ENCODE peak calls at places on chromosome 7, in eight cellular contexts. R is A549, H is HFFc6, E is astrocyte of the cerebellum, P is gastrocnemius medialis, V is astrocyte of the spinal cord, Q is dorsolateral prefrontal cortex, A is type B pancreatic cell. Z is an unnamed sample.

GRCh38 chr7:148664319-148664718 is 34.4 kb upstream of the CUL1 start:
- DNase-seq in Q (peak), P (no peak), R (no peak), V (peak), E (peak), A (no peak), H (no peak), Z (no peak)

GRCh38 chr7:135095450-135095849 is 52.4 kb upstream of the TMEM140 start:
- DNase-seq in P (no peak), R (no peak), Q (no peak), H (no peak), E (no peak), V (no peak), A (no peak), Z (no peak)

GRCh38 chr7:74412603-74413002 is 41.1 kb upstream of the GTF2IRD1 start:
- DNase-seq in A (no peak), V (no peak), H (no peak), E (no peak), R (no peak), P (no peak), Q (no peak), Z (no peak)

GRCh38 chr7:23234569-23235296 is 11.8 kb upstream of the GPNMB start:
- DNase-seq in R (no peak), A (no peak), E (no peak), Q (no peak), H (no peak), V (no peak), P (no peak), Z (no peak)

GRCh38 chr7:131443496-131443895 is 112.9 kb downstream of the PODXL start:
- DNase-seq in R (no peak), V (no peak), A (no peak), Q (no peak), E (no peak), H (no peak), P (peak), Z (no peak)

GRCh38 chr7:148581685-148582084 is 8.9 kb upstream of the C7orf33 start:
- DNase-seq in A (no peak), R (no peak), Q (no peak), V (no peak), E (no peak), H (no peak), P (no peak), Z (no peak)

GRCh38 chr7:110988890-110989501 is 101.9 kb upstream of the LRRN3 start:
- DNase-seq in P (no peak), A (no peak), H (no peak), V (no peak), E (no peak), R (no peak), Q (no peak), Z (no peak)

GRCh38 chr7:96004598-96004997 is 232.2 kb downstream of the DYNC1I1 start:
- DNase-seq in A (no peak), E (peak), V (peak), Q (no peak), H (no peak), R (no peak), P (no peak), Z (no peak)

GRCh38 chr7:157675427-157675930 is 338.7 kb downstream of the DNAJB6 start:
- DNase-seq in P (no peak), A (peak), E (no peak), Q (no peak), R (no peak), V (no peak), H (no peak), Z (no peak)

GRCh38 chr7:75667938-75668337 is 70.8 kb downstream of the HIP1 start:
- DNase-seq in R (no peak), V (no peak), P (no peak), H (no peak), Q (no peak), E (no peak), A (no peak), Z (no peak)

GRCh38 chr7:30986738-30987137 is 23.0 kb downstream of the GHRHR start:
- DNase-seq in V (no peak), E (no peak), R (no peak), P (no peak), H (no peak), A (no peak), Q (no peak), Z (no peak)

GRCh38 chr7:70193514-70193913 is 595.2 kb downstream of the AUTS2 start:
- DNase-seq in E (no peak), Q (no peak), V (peak), P (no peak), A (no peak), R (peak), H (no peak), Z (no peak)

GRCh38 chr7:106678795-106679152 is 17.8 kb upstream of the CCDC71L start:
- DNase-seq in Q (no peak), H (no peak), V (no peak), R (no peak), P (no peak), E (no peak), A (no peak), Z (no peak)

GRCh38 chr7:148753224-148753623 is 54.5 kb downstream of the CUL1 start:
- DNase-seq in H (no peak), R (no peak), P (no peak), E (no peak), Q (no peak), V (no peak), A (no peak), Z (no peak)

GRCh38 chr7:75795831-75796285 is 17.7 kb downstream of the CCL24 start:
- DNase-seq in A (no peak), Q (no peak), R (no peak), V (no peak), P (peak), E (no peak), H (no peak), Z (no peak)

GRCh38 chr7:2934211-2934731 is 90.2 kb upstream of the GNA12 start:
- DNase-seq in A (no peak), E (no peak), Q (no peak), P (no peak), R (peak), H (peak), V (peak), Z (peak)

GRCh38 chr7:19119901-19120486 is 2.6 kb upstream of the TWIST1 start:
- DNase-seq in Q (no peak), A (no peak), P (no peak), V (no peak), E (no peak), R (no peak), H (no peak), Z (no peak)

GRCh38 chr7:2138146-2138765 is 94.5 kb downstream of the MAD1L1 start:
- DNase-seq in V (no peak), P (no peak), R (no peak), A (no peak), H (no peak), Q (no peak), E (no peak), Z (no peak)

GRCh38 chr7:5699951-5700384 is 81.5 kb downstream of the RNF216 start:
- DNase-seq in P (no peak), E (no peak), R (no peak), Q (peak), A (no peak), H (no peak), V (peak), Z (no peak)

GRCh38 chr7:4944939-4945338 is 14.0 kb downstream of the MMD2 start:
- DNase-seq in E (no peak), V (no peak), A (no peak), P (no peak), Q (no peak), H (no peak), R (no peak), Z (no peak)

GRCh38 chr7:139889186-139889871 is 60.3 kb downstream of the TBXAS1 start:
- DNase-seq in H (peak), V (no peak), R (no peak), P (no peak), A (no peak), E (no peak), Q (no peak), Z (no peak)

GRCh38 chr7:28708458-28708951 is 249.6 kb downstream of the TRIL start:
- DNase-seq in Q (peak), H (no peak), A (no peak), V (peak), P (no peak), R (no peak), E (no peak), Z (no peak)

GRCh38 chr7:128404826-128405344 is 4.9 kb downstream of the IMPDH1 start:
- DNase-seq in H (peak), A (no peak), R (no peak), Q (no peak), E (no peak), P (no peak), V (no peak), Z (peak)

GRCh38 chr7:44259547-44260457 is 59.0 kb downstream of the YKT6 start:
- DNase-seq in H (peak), A (no peak), Q (peak), R (no peak), V (peak), E (peak), P (peak), Z (no peak)

GRCh38 chr7:127885843-127886242 is 145.4 kb downstream of the LRRC4 start:
- DNase-seq in R (no peak), P (no peak), V (peak), E (peak), Q (peak), H (peak), A (no peak), Z (no peak)

GRCh38 chr7:108102913-108103312 is 27.2 kb downstream of the LAMB4 start:
- DNase-seq in Q (no peak), R (no peak), E (no peak), V (no peak), H (no peak), A (no peak), P (no peak), Z (no peak)

GRCh38 chr7:82005056-82005455 is 235.2 kb upstream of the HGF start:
- DNase-seq in Q (no peak), A (no peak), H (no peak), V (no peak), P (no peak), E (no peak), R (no peak), Z (no peak)

GRCh38 chr7:76390092-76390491 is 19.4 kb downstream of the SSC4D start:
- DNase-seq in R (no peak), P (no peak), E (no peak), Q (no peak), V (no peak), A (no peak), H (no peak), Z (no peak)

GRCh38 chr7:41705109-41705871 is 2.4 kb upstream of the INHBA start:
- DNase-seq in R (peak), E (peak), Q (peak), H (peak), V (peak), A (peak), P (peak), Z (peak)

GRCh38 chr7:79217468-79217867 is 236.0 kb downstream of the MAGI2 start:
- DNase-seq in E (no peak), V (peak), P (no peak), H (peak), A (no peak), R (no peak), Q (no peak), Z (no peak)

GRCh38 chr7:150665075-150665794 is 20.3 kb upstream of the GIMAP2 start:
- DNase-seq in H (no peak), Q (no peak), R (no peak), V (no peak), E (no peak), P (no peak), A (no peak), Z (no peak)

GRCh38 chr7:83271212-83272099 is 108.8 kb upstream of the PCLO start:
- DNase-seq in Q (no peak), R (peak), A (no peak), P (no peak), E (peak), V (peak), H (peak), Z (no peak)

GRCh38 chr7:38311329-38311937 is 38.0 kb upstream of the TARP start:
- DNase-seq in Q (peak), V (no peak), E (no peak), A (no peak), R (peak), P (no peak), H (no peak), Z (no peak)

GRCh38 chr7:112080974-112081373 is 125.2 kb downstream of the DOCK4 start:
- DNase-seq in V (peak), H (no peak), A (no peak), E (no peak), P (no peak), Q (peak), R (peak), Z (no peak)

GRCh38 chr7:99601656-99602310 is 3.7 kb downstream of the TMEM225B start:
- DNase-seq in H (no peak), V (no peak), P (no peak), R (no peak), E (no peak), Q (no peak), A (peak), Z (no peak)

GRCh38 chr7:99643464-99643863 is 26.7 kb downstream of the ZSCAN25 start:
- DNase-seq in V (no peak), H (no peak), P (no peak), Q (no peak), A (no peak), R (no peak), E (no peak), Z (no peak)

GRCh38 chr7:149471289-149471953 is 10.6 kb upstream of the ZNF777 start:
- DNase-seq in Q (no peak), H (no peak), R (no peak), A (peak), P (no peak), E (no peak), V (no peak), Z (no peak)

GRCh38 chr7:112238852-112239610 is 32.5 kb downstream of the ZNF277 start:
- DNase-seq in A (no peak), R (peak), P (no peak), H (peak), E (no peak), V (peak), Q (no peak), Z (no peak)

DNA sequence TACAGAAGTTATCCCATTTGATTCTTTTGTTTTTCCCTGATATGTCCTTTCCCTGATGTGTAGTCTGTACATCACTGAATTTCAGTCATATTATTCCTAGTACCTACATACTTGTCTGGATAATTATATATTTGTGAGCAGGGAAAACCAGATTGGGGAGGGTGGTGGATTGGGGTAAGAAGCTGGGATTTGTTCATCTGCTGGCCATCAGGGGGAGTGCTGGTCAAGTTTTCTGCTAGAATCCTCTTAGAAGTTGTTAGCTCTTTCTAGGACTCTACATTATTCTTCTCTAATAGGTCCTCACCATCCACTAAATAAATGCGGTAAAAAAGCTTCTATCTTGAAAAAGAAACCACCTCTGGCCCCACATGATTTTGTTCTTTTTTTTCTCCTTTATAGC is 232.7 kb upstream of the TAC1 start:
- DNase-seq in V (no peak), P (no peak), E (peak), H (peak), Q (no peak), A (no peak), R (peak), Z (peak)
- TF ChIP-seq CTCF in V (peak), P (no peak), E (peak), H (peak), Q (peak), A (peak), R (peak), Z (peak)

GRCh38 chr7:92749327-92749730 is 87.0 kb downstream of the CDK6 start:
- DNase-seq in P (no peak), A (no peak), Q (no peak), R (no peak), H (no peak), V (no peak), E (no peak), Z (no peak)

GRCh38 chr7:92749832-92750231 is 86.5 kb downstream of the CDK6 start:
- DNase-seq in A (no peak), H (no peak), R (no peak), P (no peak), E (no peak), V (no peak), Q (no peak), Z (no peak)

GRCh38 chr7:92751902-92752901 is 84.2 kb downstream of the CDK6 start:
- DNase-seq in H (peak), Q (no peak), V (peak), A (no peak), R (peak), P (no peak), E (peak), Z (no peak)

GRCh38 chr7:92750961-92751360 is 85.4 kb downstream of the CDK6 start:
- DNase-seq in R (peak), E (no peak), A (no peak), P (no peak), Q (no peak), H (no peak), V (peak), Z (no peak)

DNA sequence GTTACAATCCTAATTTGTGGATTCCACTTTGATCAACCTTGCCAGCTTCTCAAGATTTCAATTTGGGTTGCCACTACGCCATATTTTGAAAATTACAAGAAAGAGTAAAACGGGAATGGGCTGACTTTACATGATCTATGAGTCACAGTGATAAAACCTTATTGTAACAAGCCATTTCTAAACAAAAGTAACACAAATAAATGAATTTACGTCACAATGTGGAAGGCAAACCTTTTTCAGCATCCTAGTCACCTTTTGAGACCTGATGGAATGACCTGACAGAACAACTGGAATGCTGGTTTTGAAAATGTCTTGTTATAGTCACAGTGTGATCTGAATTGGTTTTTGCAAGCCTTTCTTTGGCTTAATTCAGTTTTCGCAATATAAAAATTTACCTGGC is 85.9 kb downstream of the CDK6 start:
- DNase-seq in A (no peak), E (no peak), Q (no peak), R (peak), P (no peak), H (no peak), V (no peak), Z (no peak)
- TF ChIP-seq CTCF in A (no peak), E (no peak), Q (no peak), R (no peak), P (no peak), H (no peak), V (no peak), Z (no peak)

GRCh38 chr7:144063710-144064109 is 5.9 kb upstream of the OR2A25 start:
- DNase-seq in H (no peak), A (no peak), R (no peak), E (no peak), V (no peak), P (no peak), Q (no peak), Z (no peak)
- TF ChIP-seq CTCF in H (peak), A (peak), R (no peak), E (no peak), V (no peak), P (no peak), Q (no peak), Z (no peak)

GRCh38 chr7:123748734-123749536 is at the start of gene WASL:
- DNase-seq in V (peak), H (peak), E (peak), P (peak), Q (peak), R (peak), A (peak), Z (peak)
- TF ChIP-seq CTCF in V (no peak), H (peak), E (no peak), P (peak), Q (peak), R (no peak), A (no peak), Z (no peak)

GRCh38 chr7:55887786-55888185 is 530 bp downstream of the ZNF713 start:
- DNase-seq in H (no peak), P (no peak), R (no peak), E (no peak), Q (no peak), A (no peak), V (peak), Z (peak)
- TF ChIP-seq CTCF in H (no peak), P (no peak), R (no peak), E (no peak), Q (no peak), A (no peak), V (no peak), Z (no peak)

GRCh38 chr7:138167869-138168296 is 91.6 kb downstream of the AKR1D1 start:
- DNase-seq in V (no peak), H (no peak), Q (no peak), A (no peak), P (no peak), R (no peak), E (no peak), Z (no peak)

GRCh38 chr7:138164804-138165203 is 88.5 kb downstream of the AKR1D1 start:
- DNase-seq in E (no peak), H (no peak), V (no peak), Q (no peak), A (no peak), R (peak), P (no peak), Z (no peak)

GRCh38 chr7:138169441-138169851 is 93.2 kb downstream of the AKR1D1 start:
- DNase-seq in R (no peak), H (no peak), A (no peak), Q (no peak), V (no peak), P (no peak), E (no peak), Z (no peak)

GRCh38 chr7:138166681-138167080 is 90.4 kb downstream of the AKR1D1 start:
- DNase-seq in R (no peak), P (no peak), A (no peak), E (no peak), Q (no peak), H (no peak), V (no peak), Z (no peak)

DNA sequence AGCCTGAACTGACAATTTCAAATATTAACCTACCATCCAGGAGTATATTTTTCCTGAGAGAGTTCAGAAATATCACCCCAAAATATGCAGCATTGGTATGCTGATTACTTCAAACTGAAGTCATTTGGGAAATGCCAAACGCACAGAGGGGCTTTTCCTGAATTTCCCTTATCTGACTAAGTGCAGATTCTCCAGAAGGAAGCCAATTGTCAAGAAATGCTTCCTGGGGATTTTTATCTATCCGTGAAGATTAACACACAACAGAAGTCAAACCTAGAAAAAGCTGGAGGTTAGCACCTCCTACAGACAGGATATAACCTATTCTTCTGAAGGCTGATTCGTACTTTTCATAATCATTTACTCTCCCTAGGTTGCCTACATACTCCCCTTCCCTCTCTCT is 91.0 kb downstream of the AKR1D1 start:
- DNase-seq in Q (no peak), E (no peak), H (no peak), P (no peak), R (no peak), A (no peak), V (no peak), Z (no peak)
- TF ChIP-seq CTCF in Q (no peak), E (no peak), H (no peak), P (no peak), R (no peak), A (no peak), V (no peak), Z (no peak)